ENCODE peak calls at places on chromosome 10, in six cellular contexts. J is NCI-H748 treated with DMSO at 0.1 percent for 48 hours; X is endothelial cell; L is SK-N-SH; U is stimulated activated CD4-positive, alpha-beta T cell treated with anti-CD3 and anti-CD28 coated beads, Interleukin-1b, Interleukin-23, amount 100 ng/mL, for 1 hour; M is NCI-H2029. B is an unnamed sample.

GRCh38 chr10:101619983-101620382 is 31.9 kb downstream of the DPCD start:
- DNase-seq in L (no peak), M (no peak), J (no peak), X (no peak), U (no peak), B (no peak)

GRCh38 chr10:74797550-74797949 is 28.9 kb upstream of the KAT6B start:
- DNase-seq in U (no peak), X (no peak), L (no peak), M (no peak), J (no peak), B (no peak)

GRCh38 chr10:130766071-130766470 is 545.5 kb downstream of the TCERG1L start:
- DNase-seq in X (no peak), J (no peak), L (no peak), U (no peak), M (no peak), B (no peak)

GRCh38 chr10:132110091-132110490 is 44.3 kb downstream of the JAKMIP3 start:
- DNase-seq in U (no peak), X (peak; percentile 2), L (no peak), J (no peak), M (no peak), B (no peak)

GRCh38 chr10:103849212-103849877 is 6.0 kb downstream of the SH3PXD2A start:
- DNase-seq in U (no peak), J (no peak), L (no peak), M (no peak), X (no peak), B (no peak)

GRCh38 chr10:114550756-114551290 is 107.3 kb downstream of the ABLIM1 start:
- DNase-seq in M (peak; percentile 58), X (no peak), U (no peak), L (no peak), J (peak; percentile 17), B (peak; percentile 14)

GRCh38 chr10:50585921-50586739 is 37.6 kb downstream of the SGMS1 start:
- DNase-seq in U (no peak), L (no peak), X (no peak), M (no peak), J (no peak), B (no peak)

GRCh38 chr10:92239600-92240288 is 51.1 kb downstream of the CPEB3 start:
- DNase-seq in M (no peak), L (peak; percentile 86), X (peak; percentile 47), U (no peak), J (no peak), B (peak; percentile 40)

GRCh38 chr10:25026463-25026862 is 10.1 kb downstream of the THNSL1 start:
- DNase-seq in U (no peak), J (no peak), M (no peak), L (no peak), X (no peak), B (no peak)

GRCh38 chr10:48251152-48251524 is 23.4 kb downstream of the FRMPD2 start:
- DNase-seq in M (peak; percentile 4), L (no peak), J (peak; percentile 8), X (no peak), U (no peak), B (no peak)

GRCh38 chr10:124320778-124321432 is 97.8 kb downstream of the OAT start:
- DNase-seq in X (no peak), U (no peak), L (no peak), M (no peak), J (no peak), B (no peak)

GRCh38 chr10:104251443-104251842 is 3.2 kb upstream of the GSTO1 start:
- DNase-seq in J (no peak), M (no peak), X (no peak), L (no peak), U (no peak), B (no peak)

GRCh38 chr10:72948762-72949161 is 5.8 kb downstream of the PLA2G12B start:
- DNase-seq in J (no peak), L (no peak), M (no peak), U (no peak), X (no peak), B (no peak)

GRCh38 chr10:129959544-129960492 is 4.3 kb downstream of the EBF3 start:
- DNase-seq in J (no peak), L (no peak), U (no peak), X (no peak), M (no peak), B (no peak)

GRCh38 chr10:130772056-130772455 is 539.5 kb downstream of the TCERG1L start:
- DNase-seq in J (no peak), X (no peak), L (no peak), U (no peak), M (no peak), B (no peak)

GRCh38 chr10:128024426-128024825 is 101.8 kb downstream of the MKI67 start:
- DNase-seq in X (no peak), U (no peak), L (no peak), J (no peak), M (no peak), B (no peak)

GRCh38 chr10:125283191-125283590 is 122.8 kb upstream of the CTBP2 start:
- DNase-seq in M (no peak), L (peak; percentile 40), J (peak; percentile 19), U (no peak), X (no peak), B (no peak)